ENCODE peak calls at places on chromosomes 1 and 21, in six cellular contexts. A, I, K, Z, S and R are unnamed samples.

GRCh38 chr1:112011231-112011630 is 21.8 kb upstream of the KCND3 start:
- DNase-seq in I (peak), S (no peak), K (peak), Z (peak), A (no peak), R (no peak)

GRCh38 chr1:183655562-183656075 is 2.5 kb upstream of the APOBEC4 start:
- DNase-seq in Z (peak), A (peak), I (peak), S (peak), K (peak), R (peak)

GRCh38 chr1:37919277-37919676 is 27.6 kb downstream of the INPP5B start:
- DNase-seq in S (peak), K (peak), Z (peak), I (no peak), A (peak), R (peak)

GRCh38 chr1:94398356-94398755 is 19.8 kb upstream of the ABCD3 start:
- DNase-seq in A (peak), I (no peak), Z (no peak), K (no peak), S (no peak), R (no peak)

GRCh38 chr1:29628190-29628589 is 391.9 kb downstream of the PTPRU start:
- DNase-seq in S (no peak), I (no peak), A (no peak), K (no peak), Z (no peak), R (no peak)

GRCh38 chr21:41933259-41934079 is 20.3 kb downstream of the C2CD2 start:
- DNase-seq in A (peak), I (no peak), S (no peak), K (peak), Z (peak), R (peak)

GRCh38 chr1:14800014-14800413 is 201.5 kb downstream of the KAZN start:
- DNase-seq in S (no peak), Z (no peak), A (no peak), I (no peak), K (no peak), R (no peak)

GRCh38 chr1:95323117-95323516 is 89.1 kb downstream of the RWDD3 start:
- DNase-seq in Z (peak), K (peak), S (no peak), I (no peak), A (no peak), R (no peak)

GRCh38 chr1:156080598-156081173 is 1.6 kb downstream of the MEX3A start:
- DNase-seq in K (no peak), S (no peak), Z (no peak), I (no peak), A (no peak), R (no peak)

GRCh38 chr21:29184047-29184446 is 53.6 kb downstream of the MAP3K7CL start:
- DNase-seq in Z (no peak), I (no peak), K (no peak), A (no peak), S (no peak), R (no peak)

GRCh38 chr1:220708929-220709801 is 19.0 kb downstream of the C1orf115 start:
- DNase-seq in S (no peak), I (no peak), Z (no peak), K (no peak), A (no peak), R (no peak)

GRCh38 chr21:46264690-46265144 is 20.7 kb downstream of the MCM3AP start:
- DNase-seq in K (no peak), I (no peak), A (no peak), S (no peak), Z (no peak), R (no peak)

GRCh38 chr1:203427451-203427850 is 48.2 kb upstream of the PRELP start:
- DNase-seq in I (no peak), A (no peak), Z (no peak), S (no peak), K (no peak), R (no peak)

GRCh38 chr1:16921391-16922185 is at the start of gene CROCC:
- DNase-seq in I (no peak), K (peak), S (peak), Z (no peak), A (peak), R (peak)

GRCh38 chr1:1058088-1058905 is 15.8 kb downstream of the RNF223 start:
- DNase-seq in A (no peak), Z (no peak), S (no peak), K (no peak), I (no peak), R (no peak)